ENCODE peak calls at places on chromosomes 4 and X, in seven cellular contexts. L, Z, P, I, S, D and Y are unnamed samples.

GRCh38 chr4:60657041-60657440 is 543.1 kb upstream of the ADGRL3 start:
- DNase-seq in S (no peak), L (no peak), P (no peak), D (no peak), I (peak; percentile 72), Z (no peak), Y (no peak)

GRCh38 chr4:70895846-70896435 is 6.2 kb upstream of the MOB1B start:
- DNase-seq in P (peak; percentile 90), Z (no peak), S (no peak), D (no peak), L (no peak), I (no peak), Y (no peak)

GRCh38 chrX:94908171-94908570 is 1234.2 kb downstream of the FAM133A start:
- DNase-seq in Z (no peak), L (no peak), P (no peak), I (no peak), D (no peak), S (no peak), Y (no peak)

GRCh38 chrX:1496076-1496475 is 40.9 kb downstream of the P2RY8 start:
- DNase-seq in P (no peak), S (no peak), L (no peak), D (no peak), I (no peak), Z (no peak), Y (no peak)

GRCh38 chr4:2105559-2105958 is 46.4 kb downstream of the NAT8L start:
- DNase-seq in Z (no peak), P (no peak), S (peak; percentile 61), D (no peak), L (peak; percentile 47), I (no peak), Y (no peak)

GRCh38 chr4:91123742-91124141 is 996.5 kb downstream of the CCSER1 start:
- DNase-seq in D (no peak), P (no peak), I (no peak), Z (no peak), S (no peak), L (no peak), Y (no peak)

GRCh38 chr4:76767983-76768382 is 130.0 kb downstream of the SOWAHB start:
- DNase-seq in D (no peak), Z (no peak), I (peak; percentile 28), S (no peak), L (peak; percentile 47), P (no peak), Y (no peak)

GRCh38 chr4:13700196-13701140 is 72.9 kb upstream of the BOD1L1 start:
- DNase-seq in S (peak; percentile 97), Z (no peak), D (no peak), P (peak; percentile 61), L (peak; percentile 80), I (peak; percentile 85), Y (no peak)

GRCh38 chr4:137203601-137204000 is 328.7 kb downstream of the PCDH18 start:
- DNase-seq in S (peak; percentile 91), Z (no peak), L (peak; percentile 76), D (no peak), P (peak; percentile 3), I (no peak), Y (no peak)

GRCh38 chr4:167196386-167196785 is 37.9 kb downstream of the SPOCK3 start:
- DNase-seq in D (no peak), S (peak; percentile 0), P (peak; percentile 13), Z (no peak), I (peak; percentile 53), L (no peak), Y (no peak)

GRCh38 chr4:48913346-48913745 is 6.8 kb upstream of the OCIAD2 start:
- DNase-seq in D (no peak), S (peak; percentile 97), L (peak; percentile 90), P (peak; percentile 97), I (peak; percentile 95), Z (no peak), Y (no peak)

GRCh38 chrX:3485727-3486126 is 139.3 kb upstream of the MXRA5 start:
- DNase-seq in D (no peak), S (no peak), L (no peak), I (no peak), Z (no peak), P (no peak), Y (no peak)

GRCh38 chrX:34332336-34332735 is 200.2 kb upstream of the FAM47A start:
- DNase-seq in Z (peak; percentile 3), S (no peak), P (no peak), D (no peak), I (no peak), L (peak; percentile 0), Y (no peak)

GRCh38 chrX:44439242-44439641 is 95.8 kb upstream of the EFHC2 start:
- DNase-seq in P (no peak), Z (no peak), S (no peak), D (no peak), L (no peak), I (no peak), Y (no peak)

GRCh38 chr4:158521490-158522111 is at the start of gene RXFP1:
- DNase-seq in I (no peak), P (no peak), Z (no peak), D (no peak), L (peak; percentile 25), S (no peak), Y (no peak)

GRCh38 chrX:10582945-10583344 is 37.4 kb downstream of the MID1 start:
- DNase-seq in D (no peak), P (peak; percentile 29), Z (no peak), S (peak; percentile 75), I (peak; percentile 33), L (peak; percentile 61), Y (no peak)